ENCODE peak calls at places on chromosome 1, in four cellular contexts. One of them, this sample, is unnamed. For H3K4me1, H3K27me3 and H3K36me3, the result is how much of the 10 kb centered on the place peaks cover.

GRCh38 chr1:57017201-57017600 is 51.4 kb upstream of the C8B start:
- DNase-seq in CD8-positive, alpha-beta T cell: no peak
- DNase-seq in heart left ventricle: no peak
- DNase-seq in keratinocyte: no peak
- DNase-seq in this sample: no peak

GRCh38 chr1:161913482-161914140 is 110.1 kb downstream of the OLFML2B start:
- DNase-seq in CD8-positive, alpha-beta T cell: no peak
- DNase-seq in heart left ventricle: no peak
- DNase-seq in keratinocyte: no peak
- DNase-seq in this sample: no peak

GRCh38 chr1:99645199-99645598 is 714 bp upstream of the PALMD start:
- DNase-seq in CD8-positive, alpha-beta T cell: no peak
- DNase-seq in heart left ventricle: peak
- DNase-seq in keratinocyte: no peak
- DNase-seq in this sample: peak

GRCh38 chr1:27605796-27606707 is 2.1 kb upstream of the AHDC1 start:
- DNase-seq in CD8-positive, alpha-beta T cell: peak
- DNase-seq in heart left ventricle: peak
- DNase-seq in keratinocyte: no peak
- DNase-seq in this sample: peak

GRCh38 chr1:203559523-203559922 is 65.6 kb downstream of the OPTC start:
- DNase-seq in CD8-positive, alpha-beta T cell: no peak
- DNase-seq in heart left ventricle: no peak
- DNase-seq in keratinocyte: no peak
- DNase-seq in this sample: no peak

GRCh38 chr1:71037066-71037465 is 10.6 kb downstream of the PTGER3 start:
- DNase-seq in CD8-positive, alpha-beta T cell: no peak
- DNase-seq in heart left ventricle: no peak
- DNase-seq in keratinocyte: no peak
- DNase-seq in this sample: no peak

GRCh38 chr1:232543194-232543593 is 86.7 kb downstream of the SIPA1L2 start:
- DNase-seq in CD8-positive, alpha-beta T cell: no peak
- DNase-seq in heart left ventricle: no peak
- DNase-seq in keratinocyte: no peak
- DNase-seq in this sample: no peak

GRCh38 chr1:171142451-171143121 is 42.5 kb upstream of the FMO2 start:
- DNase-seq in CD8-positive, alpha-beta T cell: no peak
- DNase-seq in heart left ventricle: peak
- DNase-seq in keratinocyte: no peak
- DNase-seq in this sample: peak

GRCh38 chr1:151158751-151159251 is 2.4 kb downstream of the TNFAIP8L2 start:
- DNase-seq in CD8-positive, alpha-beta T cell: no peak
- DNase-seq in heart left ventricle: no peak
- DNase-seq in keratinocyte: no peak
- DNase-seq in this sample: no peak

GRCh38 chr1:1758692-1759455 is 19.4 kb downstream of the NADK start:
- DNase-seq in CD8-positive, alpha-beta T cell: no peak
- DNase-seq in heart left ventricle: peak
- DNase-seq in keratinocyte: no peak
- DNase-seq in this sample: peak

GRCh38 chr1:16229976-16230740 is 6.8 kb downstream of the CPLANE2 start:
- DNase-seq in CD8-positive, alpha-beta T cell: no peak
- DNase-seq in heart left ventricle: no peak
- DNase-seq in keratinocyte: no peak
- DNase-seq in this sample: no peak

GRCh38 chr1:36306210-36306901 is at the start of gene SH3D21:
- DNase-seq in CD8-positive, alpha-beta T cell: no peak
- DNase-seq in heart left ventricle: peak
- DNase-seq in keratinocyte: peak
- DNase-seq in this sample: peak

GRCh38 chr1:47714368-47714767 is 276.5 kb downstream of the FOXD2 start:
- DNase-seq in CD8-positive, alpha-beta T cell: no peak
- DNase-seq in heart left ventricle: no peak
- DNase-seq in keratinocyte: no peak
- DNase-seq in this sample: no peak

GRCh38 chr1:77954521-77954920 is 24.4 kb downstream of the FUBP1 start:
- DNase-seq in CD8-positive, alpha-beta T cell: no peak
- DNase-seq in heart left ventricle: no peak
- DNase-seq in keratinocyte: no peak
- DNase-seq in this sample: no peak

GRCh38 chr1:218527737-218528136 is 182.6 kb downstream of the TGFB2 start:
- DNase-seq in CD8-positive, alpha-beta T cell: no peak
- DNase-seq in heart left ventricle: no peak
- DNase-seq in keratinocyte: no peak
- DNase-seq in this sample: no peak

GRCh38 chr1:227242811-227243682 is 75.2 kb downstream of the CDC42BPA start:
- DNase-seq in CD8-positive, alpha-beta T cell: no peak
- DNase-seq in heart left ventricle: no peak
- DNase-seq in keratinocyte: no peak
- DNase-seq in this sample: no peak

GRCh38 chr1:203289281-203289981 is 15.9 kb upstream of the BTG2 start:
- DNase-seq in CD8-positive, alpha-beta T cell: peak
- DNase-seq in heart left ventricle: peak
- DNase-seq in keratinocyte: no peak
- DNase-seq in this sample: peak

GRCh38 chr1:145871994-145872411 is 13.1 kb upstream of the PIAS3 start:
- DNase-seq in CD8-positive, alpha-beta T cell: peak
- DNase-seq in heart left ventricle: peak
- DNase-seq in keratinocyte: no peak
- DNase-seq in this sample: no peak

GRCh38 chr1:43329995-43330751 is 7.4 kb upstream of the MPL start:
- DNase-seq in CD8-positive, alpha-beta T cell: no peak
- DNase-seq in heart left ventricle: peak
- DNase-seq in keratinocyte: no peak
- DNase-seq in this sample: no peak

GRCh38 chr1:43639990-43640794 is 9.8 kb upstream of the KDM4A start:
- DNase-seq in CD8-positive, alpha-beta T cell: no peak
- DNase-seq in heart left ventricle: no peak
- DNase-seq in keratinocyte: no peak
- DNase-seq in this sample: no peak

GRCh38 chr1:50724626-50725286 is 235.3 kb downstream of the FAF1 start:
- DNase-seq in CD8-positive, alpha-beta T cell: no peak
- DNase-seq in heart left ventricle: no peak
- DNase-seq in keratinocyte: no peak
- DNase-seq in this sample: no peak
- H3K4me1 ChIP-seq in CD8-positive, alpha-beta T cell: under half
- H3K4me1 ChIP-seq in heart left ventricle: under half
- H3K4me1 ChIP-seq in keratinocyte: under half
- H3K4me1 ChIP-seq in this sample: under half

GRCh38 chr1:18731591-18732235 is 101.1 kb downstream of the PAX7 start:
- DNase-seq in CD8-positive, alpha-beta T cell: no peak
- DNase-seq in heart left ventricle: no peak
- DNase-seq in keratinocyte: no peak
- DNase-seq in this sample: no peak

GRCh38 chr1:18727956-18728355 is 97.3 kb downstream of the PAX7 start:
- DNase-seq in CD8-positive, alpha-beta T cell: no peak
- DNase-seq in heart left ventricle: no peak
- DNase-seq in keratinocyte: no peak
- DNase-seq in this sample: no peak

GRCh38 chr1:18732686-18733085 is 102.0 kb downstream of the PAX7 start:
- DNase-seq in CD8-positive, alpha-beta T cell: no peak
- DNase-seq in heart left ventricle: no peak
- DNase-seq in keratinocyte: no peak
- DNase-seq in this sample: no peak

GRCh38 chr1:18731148-18731547 is 100.5 kb downstream of the PAX7 start:
- DNase-seq in CD8-positive, alpha-beta T cell: no peak
- DNase-seq in heart left ventricle: no peak
- DNase-seq in keratinocyte: no peak
- DNase-seq in this sample: no peak

DNA sequence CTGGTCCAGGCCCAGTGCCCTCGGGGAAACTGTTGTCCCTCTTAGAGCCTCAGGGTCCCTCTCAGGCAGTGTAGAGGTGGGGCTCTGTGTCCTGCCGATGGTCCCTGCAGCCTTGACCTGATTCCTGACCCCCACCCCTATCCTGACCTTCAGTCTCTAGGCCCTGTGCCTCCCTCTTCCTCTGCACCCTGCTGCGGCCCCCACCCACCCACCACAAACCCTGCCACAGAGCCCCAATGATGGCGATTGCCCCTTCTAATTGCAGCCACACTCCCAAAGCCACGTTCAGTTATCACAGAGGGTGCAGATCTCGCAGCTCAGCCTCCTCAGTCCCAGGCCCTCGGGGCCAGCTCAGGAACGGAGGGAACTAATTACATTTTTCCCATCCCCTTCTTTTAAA is 99.7 kb downstream of the PAX7 start:
- DNase-seq in CD8-positive, alpha-beta T cell: no peak
- DNase-seq in heart left ventricle: no peak
- DNase-seq in keratinocyte: no peak
- DNase-seq in this sample: no peak
- H3K27me3 ChIP-seq in CD8-positive, alpha-beta T cell: under half
- H3K27me3 ChIP-seq in heart left ventricle: half or more
- H3K27me3 ChIP-seq in keratinocyte: under half
- H3K27me3 ChIP-seq in this sample: under half

GRCh38 chr1:64645742-64646141 is 99.1 kb upstream of the RAVER2 start:
- DNase-seq in CD8-positive, alpha-beta T cell: no peak
- DNase-seq in heart left ventricle: no peak
- DNase-seq in keratinocyte: no peak
- DNase-seq in this sample: no peak
- H3K36me3 ChIP-seq in CD8-positive, alpha-beta T cell: under half
- H3K36me3 ChIP-seq in heart left ventricle: under half
- H3K36me3 ChIP-seq in keratinocyte: under half
- H3K36me3 ChIP-seq in this sample: under half

DNA sequence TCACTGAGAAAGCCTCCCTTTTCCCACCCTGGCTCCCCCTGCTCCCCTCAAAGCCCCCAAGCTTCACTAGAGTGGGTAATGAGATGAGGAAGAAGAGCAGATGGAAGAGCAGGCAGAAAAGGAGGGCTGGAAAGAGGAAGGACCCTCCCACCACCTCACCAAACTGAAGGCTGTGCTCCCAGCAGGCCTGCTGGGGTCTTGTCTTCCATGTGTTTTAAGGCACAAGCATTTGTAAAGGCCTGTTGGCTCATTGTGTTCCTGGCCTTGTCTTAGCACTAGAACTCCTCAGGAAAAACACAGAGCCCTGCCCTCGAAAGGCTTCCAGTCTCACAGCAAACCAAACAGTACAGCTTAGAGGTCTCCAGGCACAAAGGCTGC is 51.5 kb downstream of the TOMM20 start:
- DNase-seq in CD8-positive, alpha-beta T cell: no peak
- DNase-seq in heart left ventricle: no peak
- DNase-seq in keratinocyte: no peak
- DNase-seq in this sample: no peak
- H3K4me1 ChIP-seq in CD8-positive, alpha-beta T cell: under half
- H3K4me1 ChIP-seq in heart left ventricle: half or more
- H3K4me1 ChIP-seq in keratinocyte: under half
- H3K4me1 ChIP-seq in this sample: half or more

GRCh38 chr1:206102292-206102936 is 14.8 kb downstream of the AVPR1B start:
- DNase-seq in CD8-positive, alpha-beta T cell: no peak
- DNase-seq in heart left ventricle: no peak
- DNase-seq in keratinocyte: no peak
- DNase-seq in this sample: no peak

GRCh38 chr1:206101351-206101750 is 15.8 kb downstream of the AVPR1B start:
- DNase-seq in CD8-positive, alpha-beta T cell: no peak
- DNase-seq in heart left ventricle: no peak
- DNase-seq in keratinocyte: no peak
- DNase-seq in this sample: no peak

GRCh38 chr1:206094024-206094423 is 23.2 kb downstream of the AVPR1B start:
- DNase-seq in CD8-positive, alpha-beta T cell: no peak
- DNase-seq in heart left ventricle: no peak
- DNase-seq in keratinocyte: no peak
- DNase-seq in this sample: no peak

GRCh38 chr1:206100226-206100780 is 16.9 kb downstream of the AVPR1B start:
- DNase-seq in CD8-positive, alpha-beta T cell: no peak
- DNase-seq in heart left ventricle: no peak
- DNase-seq in keratinocyte: no peak
- DNase-seq in this sample: no peak

GRCh38 chr1:206098242-206098919 is 18.8 kb downstream of the AVPR1B start:
- DNase-seq in CD8-positive, alpha-beta T cell: no peak
- DNase-seq in heart left ventricle: no peak
- DNase-seq in keratinocyte: no peak
- DNase-seq in this sample: no peak
- H3K27me3 ChIP-seq in CD8-positive, alpha-beta T cell: under half
- H3K27me3 ChIP-seq in heart left ventricle: under half
- H3K27me3 ChIP-seq in keratinocyte: under half
- H3K27me3 ChIP-seq in this sample: under half

This sample was measured in body of pancreas.